ENCODE peak calls at places on chromosomes 12 and 14, in eight cellular contexts. O is AG09319, E is nephron progenitor cell, L is cardiac fibroblast, Q is OCI-LY7, Z is GM06990, X is GM10248, K is endothelial cell. D is an unnamed sample.

GRCh38 chr12:56724989-56725722 is at the start of gene NACA:
- DNase-seq in Z (peak), Q (peak), X (peak), E (peak), O (peak), K (peak), L (peak), D (peak)

GRCh38 chr12:21837847-21838246 is 63.3 kb upstream of the KCNJ8 start:
- DNase-seq in X (no peak), Z (no peak), K (no peak), O (no peak), L (no peak), Q (no peak), E (no peak), D (no peak)

GRCh38 chr12:61956545-61956944 is 303.7 kb upstream of the USP15 start:
- DNase-seq in Q (no peak), K (no peak), Z (no peak), E (no peak), X (no peak), L (no peak), O (no peak), D (no peak)

GRCh38 chr12:47433876-47434275 is 272.0 kb downstream of the RPAP3 start:
- DNase-seq in X (no peak), O (no peak), Q (no peak), E (no peak), L (no peak), Z (no peak), K (no peak), D (no peak)

GRCh38 chr12:119601877-119602536 is 8.4 kb downstream of the TMEM233 start:
- DNase-seq in K (no peak), Q (no peak), X (no peak), O (no peak), Z (no peak), E (no peak), L (no peak), D (no peak)

GRCh38 chr14:104168603-104169002 is 30.2 kb downstream of the KIF26A start:
- DNase-seq in Q (no peak), O (no peak), E (no peak), Z (no peak), X (no peak), K (no peak), L (no peak), D (no peak)

GRCh38 chr12:111406474-111407370 is 999 bp downstream of the SH2B3 start:
- DNase-seq in Q (peak), Z (peak), L (no peak), X (peak), E (peak), K (no peak), O (no peak), D (peak)

GRCh38 chr12:117024961-117025480 is 74.2 kb downstream of the TESC start:
- DNase-seq in X (no peak), E (no peak), L (no peak), O (no peak), K (no peak), Z (no peak), Q (no peak), D (no peak)

GRCh38 chr14:88181072-88181471 is 142.0 kb downstream of the KCNK10 start:
- DNase-seq in Q (no peak), X (no peak), Z (no peak), E (no peak), L (no peak), K (no peak), O (no peak), D (peak)

GRCh38 chr12:52010152-52010622 is 3.4 kb downstream of the TAMALIN start:
- DNase-seq in O (peak), Z (no peak), Q (no peak), X (no peak), L (peak), E (peak), K (peak), D (no peak)

GRCh38 chr12:85280138-85280983 is at the start of gene ALX1:
- DNase-seq in L (peak), X (peak), Z (no peak), Q (no peak), O (no peak), K (peak), E (peak), D (peak)

GRCh38 chr14:100640481-100641273 is 53.5 kb upstream of the BEGAIN start:
- DNase-seq in E (no peak), Q (peak), L (no peak), O (no peak), Z (peak), X (peak), K (no peak), D (peak)

GRCh38 chr12:79871621-79872020 is 63.3 kb downstream of the PPP1R12A start:
- DNase-seq in Z (no peak), E (no peak), L (no peak), Q (no peak), K (no peak), X (no peak), O (no peak), D (no peak)

GRCh38 chr12:76255692-76256091 is 92.5 kb downstream of the BBS10 start:
- DNase-seq in O (no peak), K (no peak), X (no peak), Z (no peak), Q (no peak), L (no peak), E (no peak), D (no peak)

GRCh38 chr14:69012251-69012953 is 33.3 kb upstream of the ACTN1 start:
- DNase-seq in Q (no peak), X (no peak), K (no peak), O (no peak), E (no peak), Z (no peak), L (peak), D (no peak)

GRCh38 chr14:20597108-20597507 is 5.9 kb upstream of the RNASE12 start:
- DNase-seq in L (no peak), K (no peak), E (no peak), X (no peak), Q (no peak), O (no peak), Z (no peak), D (no peak)

GRCh38 chr12:31715283-31715825 is 13.5 kb downstream of the AMN1 start:
- DNase-seq in K (no peak), Q (peak), Z (peak), X (peak), L (peak), O (no peak), E (no peak), D (peak)

GRCh38 chr12:114658002-114658441 is 26.0 kb downstream of the TBX3 start:
- DNase-seq in Q (no peak), X (no peak), Z (no peak), E (no peak), K (no peak), O (no peak), L (no peak), D (no peak)

GRCh38 chr14:64035143-64035542 is 182.3 kb downstream of the SYNE2 start:
- DNase-seq in O (peak), K (no peak), E (no peak), Q (no peak), X (no peak), L (no peak), Z (no peak), D (no peak)

GRCh38 chr12:93325855-93326254 is 51.9 kb upstream of the NUDT4 start:
- DNase-seq in X (no peak), Q (no peak), O (no peak), K (no peak), E (no peak), L (peak), Z (no peak), D (no peak)

GRCh38 chr12:113246478-113247122 is 25.3 kb downstream of the TPCN1 start:
- DNase-seq in Q (no peak), Z (no peak), O (no peak), E (peak), X (no peak), L (no peak), K (peak), D (no peak)

GRCh38 chr14:105411017-105411941 is 8.3 kb upstream of the MTA1 start:
- DNase-seq in Q (no peak), E (peak), L (peak), Z (no peak), O (no peak), X (peak), K (no peak), D (peak)

GRCh38 chr14:101889898-101890297 is 74.5 kb upstream of the DYNC1H1 start:
- DNase-seq in O (no peak), Q (peak), E (no peak), Z (no peak), X (no peak), L (peak), K (no peak), D (no peak)

GRCh38 chr12:31119531-31120211 is 46.0 kb downstream of the DDX11 start:
- DNase-seq in O (no peak), K (no peak), L (no peak), Z (no peak), E (no peak), Q (no peak), X (no peak), D (no peak)

GRCh38 chr12:52799498-52800211 is 3.7 kb upstream of the KRT3 start:
- DNase-seq in X (no peak), L (no peak), Q (no peak), K (no peak), Z (no peak), O (no peak), E (no peak), D (no peak)

GRCh38 chr12:124231980-124232653 is 62.8 kb upstream of the RFLNA start:
- DNase-seq in K (no peak), Z (no peak), O (no peak), X (no peak), Q (no peak), E (no peak), L (no peak), D (no peak)

GRCh38 chr14:69713127-69713800 is 53.7 kb upstream of the SRSF5 start:
- DNase-seq in Q (no peak), Z (no peak), K (no peak), X (no peak), O (no peak), E (no peak), L (no peak), D (no peak)

GRCh38 chr12:122501489-122501989 is 807 bp upstream of the ZCCHC8 start:
- DNase-seq in L (no peak), E (no peak), O (no peak), Q (no peak), K (no peak), X (no peak), Z (peak), D (peak)

GRCh38 chr12:122503147-122503751 is 2.5 kb upstream of the ZCCHC8 start:
- DNase-seq in E (no peak), O (no peak), Q (peak), L (no peak), K (no peak), Z (no peak), X (no peak), D (no peak)

GRCh38 chr12:122499991-122500684 is 594 bp downstream of the ZCCHC8 start:
- DNase-seq in K (peak), Q (peak), Z (no peak), E (peak), O (no peak), X (peak), L (peak), D (peak)

GRCh38 chr12:122503783-122504590 is 3.3 kb upstream of the ZCCHC8 start:
- DNase-seq in O (no peak), L (no peak), Z (no peak), X (no peak), K (no peak), E (no peak), Q (no peak), D (no peak)

GRCh38 chr12:122500685-122501488 is at the start of gene ZCCHC8:
- DNase-seq in X (peak), Q (peak), E (peak), Z (peak), O (peak), K (peak), L (peak), D (peak)
- TF ChIP-seq CTCF in X (peak), Q (peak), E (no peak), Z (peak), O (no peak), K (no peak), L (no peak), D (no peak)

DNA sequence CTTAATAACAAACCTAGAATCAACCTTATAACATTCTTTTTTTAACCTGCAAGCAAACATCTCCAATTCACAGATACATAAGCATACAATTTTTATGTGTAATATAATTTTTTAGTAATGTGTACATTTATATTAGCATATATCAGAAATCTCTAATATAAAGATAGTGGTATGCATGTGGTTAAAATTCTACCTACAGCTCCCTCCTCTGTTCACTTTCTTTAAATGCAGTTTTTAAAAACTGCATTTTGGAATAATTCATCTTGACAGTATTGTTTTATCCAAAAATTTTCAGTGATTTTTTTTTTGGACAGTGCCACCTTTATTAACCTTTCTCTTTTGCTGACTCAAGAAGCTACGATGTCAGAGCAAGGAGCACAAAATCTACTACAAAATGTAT is 13.2 kb upstream of the RXYLT1 start:
- DNase-seq in Z (no peak), L (no peak), X (no peak), Q (no peak), E (no peak), K (no peak), O (no peak), D (no peak)
- TF ChIP-seq CTCF in Z (no peak), L (no peak), X (no peak), Q (peak), E (no peak), K (peak), O (peak), D (no peak)

DNA sequence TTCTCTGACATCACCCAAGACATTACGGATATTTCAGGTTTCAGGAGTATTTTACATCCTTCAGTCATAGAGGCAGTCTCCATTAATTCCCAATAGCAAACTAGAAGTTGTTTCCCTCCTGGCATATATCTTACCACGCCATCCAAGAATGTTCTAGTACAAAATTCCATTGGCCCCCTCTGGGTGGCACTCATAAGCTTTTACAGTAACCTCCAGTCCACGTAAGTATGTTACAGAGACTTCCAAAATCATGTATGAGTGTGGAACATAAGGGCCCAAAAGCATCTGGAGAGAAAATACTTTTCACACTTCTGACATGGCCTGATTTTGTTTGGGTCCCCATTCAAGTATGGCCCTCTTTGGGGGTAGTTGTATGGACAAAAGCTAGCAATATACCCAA is 58.1 kb upstream of the DHRS4 start:
- DNase-seq in Q (peak), K (no peak), X (no peak), O (no peak), Z (no peak), L (peak), E (no peak), D (no peak)
- TF ChIP-seq CTCF in Q (peak), K (no peak), X (no peak), O (no peak), Z (peak), L (no peak), E (no peak), D (no peak)

GRCh38 chr12:67018105-67018504 is 251.1 kb upstream of the CAND1 start:
- DNase-seq in E (no peak), K (peak), Z (no peak), L (no peak), X (no peak), O (no peak), Q (no peak), D (no peak)
- TF ChIP-seq CTCF in E (no peak), K (no peak), Z (peak), L (no peak), X (no peak), O (no peak), Q (peak), D (no peak)

GRCh38 chr12:1663440-1664132 is 27.3 kb upstream of the ADIPOR2 start:
- DNase-seq in E (no peak), Z (no peak), Q (no peak), L (no peak), O (no peak), K (no peak), X (no peak), D (no peak)

GRCh38 chr12:1661553-1662335 is 29.1 kb upstream of the ADIPOR2 start:
- DNase-seq in Z (peak), Q (peak), X (peak), E (peak), O (peak), K (peak), L (peak), D (peak)

GRCh38 chr12:1665366-1665765 is 25.5 kb upstream of the ADIPOR2 start:
- DNase-seq in L (no peak), Q (no peak), E (no peak), X (no peak), K (no peak), Z (no peak), O (no peak), D (no peak)

GRCh38 chr12:1660304-1661187 is 30.3 kb upstream of the ADIPOR2 start:
- DNase-seq in X (no peak), K (no peak), O (no peak), Q (no peak), L (peak), E (no peak), Z (no peak), D (no peak)

DNA sequence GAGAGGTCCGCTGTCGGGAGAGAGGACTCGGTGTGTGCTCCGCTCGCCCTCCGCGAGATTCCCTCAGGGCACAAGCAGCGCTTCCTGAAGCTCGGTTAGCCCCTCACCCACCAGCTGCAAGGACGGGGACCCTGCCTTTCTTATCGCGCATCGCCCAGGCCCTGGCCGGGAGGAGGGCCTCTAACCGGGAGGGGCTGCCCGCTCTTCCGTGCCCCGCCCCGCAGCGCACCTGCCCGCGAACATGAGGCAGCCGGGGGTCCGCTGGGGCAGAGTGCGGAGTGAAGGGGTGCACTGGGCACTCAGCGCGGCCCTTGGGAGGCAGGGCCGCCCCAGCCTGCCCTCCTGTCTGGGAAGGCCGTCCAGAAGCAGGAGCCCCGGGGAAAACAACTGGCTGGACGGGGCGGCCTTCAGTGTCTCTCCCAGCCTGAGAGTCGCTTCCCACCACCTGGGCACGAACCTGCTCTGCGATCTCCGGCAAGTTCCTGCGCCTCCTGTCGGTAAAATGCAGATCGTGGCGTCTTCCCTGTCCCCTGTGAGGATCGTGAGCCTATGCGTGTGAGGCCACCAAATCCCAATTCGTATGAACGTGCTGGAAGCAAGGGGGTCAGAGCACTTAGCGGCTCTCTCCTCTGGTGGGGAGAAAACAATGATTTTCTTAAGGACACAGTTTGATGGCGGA is 28.0 kb upstream of the ADIPOR2 start:
- DNase-seq in X (peak), O (no peak), Z (peak), L (peak), Q (no peak), K (peak), E (peak), D (peak)
- TF ChIP-seq CTCF in X (peak), O (peak), Z (no peak), L (peak), Q (no peak), K (peak), E (peak), D (peak)

DNA sequence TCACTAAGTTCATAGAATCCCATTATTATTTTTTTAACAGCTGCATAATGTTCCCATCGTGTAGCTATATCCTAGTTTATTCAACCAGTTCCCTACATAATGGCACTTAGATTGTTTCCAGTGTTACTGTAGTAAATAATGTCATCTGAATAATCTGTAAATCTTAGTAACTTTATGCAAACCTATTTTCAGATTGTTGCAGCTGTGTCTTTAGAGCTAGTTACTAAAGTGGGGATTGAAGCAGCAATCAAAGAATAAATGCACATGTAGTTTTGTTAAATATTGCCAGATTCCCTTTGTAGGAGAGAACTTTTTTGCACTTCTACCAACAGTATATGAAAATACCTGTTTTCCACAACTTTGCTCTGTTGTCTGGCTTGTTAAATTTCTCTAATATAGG is 13.1 kb downstream of the ARID2 start:
- DNase-seq in Z (no peak), L (no peak), K (no peak), O (no peak), E (no peak), Q (no peak), X (no peak), D (no peak)
- TF ChIP-seq CTCF in Z (no peak), L (no peak), K (no peak), O (no peak), E (no peak), Q (no peak), X (no peak), D (no peak)

GRCh38 chr12:1456885-1457284 is 137.5 kb downstream of the FBXL14 start:
- DNase-seq in O (no peak), Z (no peak), X (no peak), K (no peak), Q (no peak), E (no peak), L (no peak), D (no peak)
- TF ChIP-seq CTCF in O (no peak), Z (no peak), X (no peak), K (no peak), Q (no peak), E (no peak), L (no peak), D (no peak)

DNA sequence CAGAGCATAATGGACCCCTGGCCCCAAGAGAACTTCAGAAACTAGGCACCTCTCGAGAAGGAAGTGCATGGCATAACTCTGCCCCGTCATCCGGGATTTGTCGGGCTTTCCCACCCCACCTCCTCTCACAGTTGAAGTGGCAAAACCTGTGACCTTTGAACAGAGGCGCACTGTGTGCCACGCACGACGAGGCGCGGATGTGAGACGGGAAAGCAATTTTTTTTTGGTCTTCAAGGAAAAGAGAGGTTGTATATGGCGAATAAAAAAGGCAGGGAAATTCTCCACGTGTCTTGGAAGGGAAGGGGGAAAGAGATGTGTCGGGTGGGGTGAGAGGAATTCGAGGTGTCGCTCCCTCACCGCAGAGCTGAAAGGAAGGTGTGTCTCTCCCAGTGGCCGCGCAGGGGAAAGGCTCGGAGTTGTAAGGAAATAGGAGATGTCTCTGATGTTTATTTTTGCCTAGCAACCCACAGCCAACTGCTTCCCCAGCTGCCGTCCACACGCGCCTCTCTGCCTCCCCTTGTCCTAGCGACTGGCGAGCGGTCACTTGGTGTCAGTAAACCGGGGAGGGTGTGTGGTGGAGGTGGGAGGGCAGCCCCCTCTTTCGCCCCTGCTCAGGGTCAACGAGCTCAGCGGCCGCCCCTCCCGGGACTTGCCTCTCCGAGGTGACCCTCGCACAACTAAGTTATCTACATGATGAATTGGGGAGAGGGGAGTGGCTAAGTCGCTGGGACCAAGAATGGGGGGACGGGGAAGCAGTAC is 819 bp upstream of the DYRK2 start:
- DNase-seq in E (peak), X (peak), Q (peak), L (peak), O (peak), Z (peak), K (peak), D (peak)
- TF ChIP-seq CTCF in E (no peak), X (no peak), Q (peak), L (peak), O (peak), Z (peak), K (peak), D (no peak)